ENCODE peak calls at places on chromosomes 4 and X, in eight cellular contexts. One of them, this sample, is unnamed.

GRCh38 chr4:5338511-5338910 is 287.2 kb downstream of the STK32B start:
- DNase-seq in SK-N-SH: no peak
- DNase-seq in HL-60: no peak
- DNase-seq in HepG2: no peak
- DNase-seq in A549: no peak
- DNase-seq in GM23338: no peak
- DNase-seq in HCT116: no peak
- DNase-seq in GM12878: no peak
- DNase-seq in this sample: no peak

GRCh38 chr4:184423003-184423686 is 51.2 kb downstream of the IRF2 start:
- DNase-seq in HL-60: no peak
- DNase-seq in HCT116: no peak
- DNase-seq in HepG2: no peak
- DNase-seq in GM12878: no peak
- DNase-seq in SK-N-SH: no peak
- DNase-seq in A549: no peak
- DNase-seq in GM23338: no peak
- DNase-seq in this sample: no peak

GRCh38 chrX:43745938-43746721 is 90.0 kb downstream of the MAOA start:
- DNase-seq in HepG2: no peak
- DNase-seq in A549: no peak
- DNase-seq in GM23338: no peak
- DNase-seq in HCT116: no peak
- DNase-seq in HL-60: no peak
- DNase-seq in SK-N-SH: no peak
- DNase-seq in GM12878: no peak
- DNase-seq in this sample: no peak

GRCh38 chr4:79915276-79915675 is 157.8 kb downstream of the ANTXR2 start:
- DNase-seq in A549: no peak
- DNase-seq in HL-60: no peak
- DNase-seq in GM12878: no peak
- DNase-seq in GM23338: no peak
- DNase-seq in SK-N-SH: no peak
- DNase-seq in HepG2: no peak
- DNase-seq in HCT116: no peak
- DNase-seq in this sample: no peak

GRCh38 chr4:123444298-123444731 is 47.7 kb downstream of the SPRY1 start:
- DNase-seq in GM23338: peak
- DNase-seq in HCT116: no peak
- DNase-seq in GM12878: peak
- DNase-seq in A549: no peak
- DNase-seq in HepG2: peak
- DNase-seq in HL-60: peak
- DNase-seq in SK-N-SH: no peak
- DNase-seq in this sample: no peak

GRCh38 chr4:8022767-8023695 is 83.4 kb upstream of the AFAP1 start:
- DNase-seq in SK-N-SH: no peak
- DNase-seq in GM12878: no peak
- DNase-seq in HCT116: no peak
- DNase-seq in HL-60: no peak
- DNase-seq in GM23338: no peak
- DNase-seq in A549: no peak
- DNase-seq in HepG2: no peak
- DNase-seq in this sample: no peak

GRCh38 chrX:110210417-110211139 is 107.3 kb downstream of the AMMECR1 start:
- DNase-seq in HCT116: peak
- DNase-seq in GM12878: no peak
- DNase-seq in SK-N-SH: no peak
- DNase-seq in A549: peak
- DNase-seq in GM23338: no peak
- DNase-seq in HL-60: no peak
- DNase-seq in HepG2: peak
- DNase-seq in this sample: no peak

GRCh38 chr4:81084029-81084428 is 53.5 kb downstream of the BMP3 start:
- DNase-seq in SK-N-SH: no peak
- DNase-seq in GM23338: no peak
- DNase-seq in HL-60: no peak
- DNase-seq in HepG2: peak
- DNase-seq in HCT116: no peak
- DNase-seq in GM12878: no peak
- DNase-seq in A549: peak
- DNase-seq in this sample: peak

GRCh38 chr4:155592568-155593343 is 73.9 kb upstream of the GUCY1A1 start:
- DNase-seq in HepG2: no peak
- DNase-seq in GM23338: no peak
- DNase-seq in A549: no peak
- DNase-seq in GM12878: no peak
- DNase-seq in SK-N-SH: peak
- DNase-seq in HCT116: no peak
- DNase-seq in HL-60: no peak
- DNase-seq in this sample: no peak

GRCh38 chrX:72080150-72080549 is 51.6 kb downstream of the RTL5 start:
- DNase-seq in SK-N-SH: no peak
- DNase-seq in A549: no peak
- DNase-seq in HL-60: peak
- DNase-seq in GM12878: no peak
- DNase-seq in HepG2: no peak
- DNase-seq in GM23338: no peak
- DNase-seq in HCT116: no peak
- DNase-seq in this sample: no peak

GRCh38 chrX:25555521-25555920 is 539.8 kb upstream of the ARX start:
- DNase-seq in GM12878: no peak
- DNase-seq in HL-60: no peak
- DNase-seq in HepG2: no peak
- DNase-seq in A549: no peak
- DNase-seq in GM23338: no peak
- DNase-seq in SK-N-SH: no peak
- DNase-seq in HCT116: no peak
- DNase-seq in this sample: no peak

GRCh38 chr4:170651786-170652185 is 562.0 kb upstream of the AADAT start:
- DNase-seq in A549: no peak
- DNase-seq in HL-60: no peak
- DNase-seq in HCT116: no peak
- DNase-seq in HepG2: no peak
- DNase-seq in GM12878: no peak
- DNase-seq in SK-N-SH: no peak
- DNase-seq in GM23338: no peak
- DNase-seq in this sample: no peak

GRCh38 chrX:40166582-40166981 is 68.8 kb upstream of the BCOR start:
- DNase-seq in HL-60: no peak
- DNase-seq in A549: no peak
- DNase-seq in SK-N-SH: peak
- DNase-seq in GM23338: peak
- DNase-seq in HepG2: no peak
- DNase-seq in GM12878: no peak
- DNase-seq in HCT116: no peak
- DNase-seq in this sample: no peak

GRCh38 chr4:34158883-34159282 is 2085.4 kb downstream of the ARAP2 start:
- DNase-seq in GM23338: no peak
- DNase-seq in HepG2: no peak
- DNase-seq in HL-60: no peak
- DNase-seq in GM12878: no peak
- DNase-seq in A549: no peak
- DNase-seq in HCT116: no peak
- DNase-seq in SK-N-SH: no peak
- DNase-seq in this sample: no peak

GRCh38 chrX:84155938-84156337 is 32.1 kb downstream of the RPS6KA6 start:
- DNase-seq in SK-N-SH: no peak
- DNase-seq in GM23338: no peak
- DNase-seq in GM12878: no peak
- DNase-seq in HepG2: no peak
- DNase-seq in HCT116: no peak
- DNase-seq in HL-60: no peak
- DNase-seq in A549: no peak
- DNase-seq in this sample: no peak

GRCh38 chr4:15414601-15415091 is 13.2 kb upstream of the C1QTNF7 start:
- DNase-seq in SK-N-SH: no peak
- DNase-seq in A549: peak
- DNase-seq in GM23338: no peak
- DNase-seq in HepG2: no peak
- DNase-seq in GM12878: no peak
- DNase-seq in HL-60: no peak
- DNase-seq in HCT116: no peak
- DNase-seq in this sample: no peak
- TF ChIP-seq REST in SK-N-SH: no peak
- TF ChIP-seq REST in A549: no peak
- TF ChIP-seq REST in GM23338: no peak
- TF ChIP-seq REST in HepG2: no peak
- TF ChIP-seq REST in GM12878: no peak
- TF ChIP-seq REST in HL-60: no peak
- TF ChIP-seq REST in HCT116: no peak
- TF ChIP-seq REST in this sample: no peak

DNA sequence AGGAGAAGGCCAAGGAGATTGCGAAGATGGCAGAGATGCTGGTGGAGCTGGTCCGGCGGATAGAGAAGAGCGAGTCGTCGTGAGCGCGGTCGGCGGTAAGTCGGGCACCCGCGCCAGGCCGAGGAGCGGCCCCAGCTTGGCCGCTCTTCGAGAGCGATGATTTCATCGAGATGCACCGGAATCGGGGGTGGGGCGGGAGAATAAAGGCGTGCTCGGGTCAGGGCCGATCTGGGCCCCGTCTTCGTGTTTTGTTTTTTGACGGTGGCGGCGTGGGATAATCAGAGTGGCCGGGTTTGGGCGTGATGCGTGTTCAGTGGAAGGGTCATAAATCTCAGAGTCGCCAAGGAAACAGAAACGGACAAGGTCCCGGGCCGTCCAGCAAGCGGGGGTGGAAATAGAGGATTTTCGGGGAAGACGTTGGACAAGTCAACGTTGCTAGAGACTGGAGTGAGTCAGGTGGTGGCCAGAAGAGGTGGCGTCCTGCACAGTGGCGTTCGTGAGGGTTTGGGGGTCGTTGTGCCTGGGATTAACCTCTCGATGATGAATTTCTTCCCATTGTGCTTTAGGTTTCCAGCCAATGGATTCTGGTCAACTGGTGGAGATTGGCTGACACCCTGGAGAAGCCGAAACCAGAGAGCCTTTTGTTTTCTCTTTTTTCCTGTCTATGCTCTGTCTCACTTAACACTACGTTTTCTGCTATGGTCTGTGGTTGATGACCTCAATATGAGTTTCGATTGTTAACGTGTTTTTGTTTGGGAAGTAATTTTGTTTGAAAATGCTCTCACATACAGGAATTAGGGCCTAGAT is 882 bp downstream of the MRFAP1 start:
- DNase-seq in GM23338: peak
- DNase-seq in GM12878: no peak
- DNase-seq in A549: no peak
- DNase-seq in HepG2: no peak
- DNase-seq in SK-N-SH: peak
- DNase-seq in HL-60: peak
- DNase-seq in HCT116: no peak
- DNase-seq in this sample: no peak
- TF ChIP-seq REST in GM23338: no peak
- TF ChIP-seq REST in GM12878: no peak
- TF ChIP-seq REST in A549: no peak
- TF ChIP-seq REST in HepG2: no peak
- TF ChIP-seq REST in SK-N-SH: no peak
- TF ChIP-seq REST in HL-60: no peak
- TF ChIP-seq REST in HCT116: no peak
- TF ChIP-seq REST in this sample: no peak

GRCh38 chr4:78312989-78313753 is 238.4 kb upstream of the ANXA3 start:
- DNase-seq in HepG2: no peak
- DNase-seq in GM12878: no peak
- DNase-seq in HCT116: no peak
- DNase-seq in SK-N-SH: no peak
- DNase-seq in HL-60: no peak
- DNase-seq in A549: no peak
- DNase-seq in GM23338: no peak
- DNase-seq in this sample: no peak
- TF ChIP-seq REST in HepG2: no peak
- TF ChIP-seq REST in GM12878: no peak
- TF ChIP-seq REST in HCT116: no peak
- TF ChIP-seq REST in SK-N-SH: no peak
- TF ChIP-seq REST in HL-60: no peak
- TF ChIP-seq REST in A549: no peak
- TF ChIP-seq REST in GM23338: no peak
- TF ChIP-seq REST in this sample: no peak

GRCh38 chr4:11416071-11416766 is 12.5 kb downstream of the HS3ST1 start:
- DNase-seq in A549: no peak
- DNase-seq in SK-N-SH: no peak
- DNase-seq in HepG2: no peak
- DNase-seq in GM12878: no peak
- DNase-seq in GM23338: no peak
- DNase-seq in HL-60: no peak
- DNase-seq in HCT116: no peak
- DNase-seq in this sample: no peak

GRCh38 chr4:11421116-11421515 is 7.6 kb downstream of the HS3ST1 start:
- DNase-seq in SK-N-SH: no peak
- DNase-seq in A549: no peak
- DNase-seq in HL-60: no peak
- DNase-seq in GM12878: no peak
- DNase-seq in HepG2: no peak
- DNase-seq in GM23338: no peak
- DNase-seq in HCT116: no peak
- DNase-seq in this sample: no peak

GRCh38 chr4:11420327-11420726 is 8.4 kb downstream of the HS3ST1 start:
- DNase-seq in HCT116: no peak
- DNase-seq in A549: no peak
- DNase-seq in GM23338: no peak
- DNase-seq in GM12878: no peak
- DNase-seq in HL-60: no peak
- DNase-seq in HepG2: no peak
- DNase-seq in SK-N-SH: no peak
- DNase-seq in this sample: no peak

GRCh38 chr4:11416767-11417113 is 12.0 kb downstream of the HS3ST1 start:
- DNase-seq in SK-N-SH: no peak
- DNase-seq in A549: no peak
- DNase-seq in GM12878: no peak
- DNase-seq in GM23338: no peak
- DNase-seq in HL-60: no peak
- DNase-seq in HepG2: no peak
- DNase-seq in HCT116: no peak
- DNase-seq in this sample: no peak

GRCh38 chr4:11418610-11419009 is 10.1 kb downstream of the HS3ST1 start:
- DNase-seq in SK-N-SH: no peak
- DNase-seq in HepG2: no peak
- DNase-seq in HCT116: no peak
- DNase-seq in GM12878: no peak
- DNase-seq in GM23338: peak
- DNase-seq in A549: peak
- DNase-seq in HL-60: peak
- DNase-seq in this sample: no peak
- TF ChIP-seq REST in SK-N-SH: no peak
- TF ChIP-seq REST in HepG2: no peak
- TF ChIP-seq REST in HCT116: no peak
- TF ChIP-seq REST in GM12878: no peak
- TF ChIP-seq REST in GM23338: no peak
- TF ChIP-seq REST in A549: no peak
- TF ChIP-seq REST in HL-60: no peak
- TF ChIP-seq REST in this sample: no peak

DNA sequence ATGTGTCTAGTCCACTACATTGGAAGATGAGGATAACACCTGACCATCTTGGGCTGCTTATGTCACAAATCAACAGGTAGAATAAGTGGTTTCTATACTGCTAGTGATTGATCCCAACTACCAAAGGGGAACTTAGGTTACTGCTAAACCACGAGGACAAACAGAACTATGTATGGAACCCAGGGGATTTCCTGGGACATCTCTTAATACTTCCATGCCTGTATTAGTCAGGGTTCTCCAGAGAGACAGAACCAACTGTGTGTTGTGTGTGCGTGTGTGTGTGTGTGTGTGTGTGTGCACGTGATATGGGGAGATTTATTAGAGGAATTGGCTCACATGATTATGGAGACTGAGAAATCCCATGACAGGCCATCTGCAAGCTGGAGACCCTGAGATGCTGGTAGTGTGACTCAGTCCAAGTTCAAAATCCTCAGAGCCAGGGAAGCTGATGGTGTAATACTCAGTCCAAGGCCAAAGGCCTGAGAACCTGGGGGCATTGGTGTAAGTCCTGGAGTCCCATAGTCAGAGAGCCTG is 16.2 kb upstream of the AFF1 start:
- DNase-seq in GM12878: no peak
- DNase-seq in HL-60: no peak
- DNase-seq in HCT116: no peak
- DNase-seq in A549: peak
- DNase-seq in GM23338: no peak
- DNase-seq in HepG2: peak
- DNase-seq in SK-N-SH: no peak
- DNase-seq in this sample: no peak
- TF ChIP-seq REST in GM12878: no peak
- TF ChIP-seq REST in HL-60: no peak
- TF ChIP-seq REST in HCT116: no peak
- TF ChIP-seq REST in A549: no peak
- TF ChIP-seq REST in GM23338: no peak
- TF ChIP-seq REST in HepG2: no peak
- TF ChIP-seq REST in SK-N-SH: no peak
- TF ChIP-seq REST in this sample: no peak

This sample was measured in Panc1.